ENCODE peak calls at places on chromosome 14, in four cellular contexts. V is CD4-positive, alpha-beta T cell; O is coronary artery; A is stomach. W is an unnamed sample.

GRCh38 chr14:92647499-92648279 is 100.7 kb downstream of the LGMN start:
- DNase-seq in V (no peak), O (no peak), A (no peak), W (no peak)

GRCh38 chr14:39232554-39233415 is 930 bp upstream of the MIA2 start:
- DNase-seq in V (no peak), O (no peak), A (no peak), W (no peak)

GRCh38 chr14:25677111-25677510 is 627.2 kb upstream of the STXBP6 start:
- DNase-seq in V (no peak), O (no peak), A (no peak), W (no peak)

GRCh38 chr14:77883479-77884238 is 83.8 kb downstream of the ADCK1 start:
- DNase-seq in V (no peak), O (no peak), A (no peak), W (no peak)

GRCh38 chr14:79861111-79861510 is 350.2 kb downstream of the DIO2 start:
- DNase-seq in V (no peak), O (no peak), A (no peak), W (no peak)

GRCh38 chr14:59998575-59998974 is 78.6 kb downstream of the LRRC9 start:
- DNase-seq in V (no peak), O (no peak), A (no peak), W (no peak)

GRCh38 chr14:72613196-72613974 is 280.5 kb downstream of the DPF3 start:
- DNase-seq in V (no peak), O (peak; percentile 71), A (peak; percentile 80), W (no peak)

GRCh38 chr14:95533391-95533821 is 1.4 kb upstream of the GLRX5 start:
- DNase-seq in V (no peak), O (peak; percentile 56), A (no peak), W (no peak)

GRCh38 chr14:75493580-75494130 is 28.6 kb upstream of the BATF start:
- DNase-seq in V (no peak), O (no peak), A (no peak), W (no peak)

GRCh38 chr14:68506021-68506644 is 286.7 kb downstream of the ZFP36L1 start:
- DNase-seq in V (no peak), O (no peak), A (peak; percentile 67), W (peak; percentile 79)

GRCh38 chr14:20386276-20386855 is 26.9 kb downstream of the TEP1 start:
- DNase-seq in V (no peak), O (no peak), A (no peak), W (no peak)

GRCh38 chr14:35285168-35285990 is 6.8 kb upstream of the PSMA6 start:
- DNase-seq in V (no peak), O (no peak), A (no peak), W (no peak)

GRCh38 chr14:52351561-52352491 is 37.7 kb downstream of the PTGER2 start:
- DNase-seq in V (no peak), O (no peak), A (no peak), W (no peak)

GRCh38 chr14:65403231-65403630 is 9.3 kb upstream of the FUT8 start:
- DNase-seq in V (no peak), O (no peak), A (no peak), W (no peak)

GRCh38 chr14:91090733-91091132 is 23.1 kb upstream of the DGLUCY start:
- DNase-seq in V (no peak), O (no peak), A (no peak), W (no peak)

GRCh38 chr14:81537193-81537592 is 3.5 kb upstream of the SEL1L start:
- DNase-seq in V (no peak), O (no peak), A (no peak), W (no peak)

GRCh38 chr14:106228541-106229158 is 702.3 kb downstream of the TMEM121 start:
- DNase-seq in V (peak; percentile 52), O (no peak), A (no peak), W (no peak)

GRCh38 chr14:46574236-46574970 is 77.2 kb downstream of the RPL10L start:
- DNase-seq in V (no peak), O (no peak), A (no peak), W (no peak)

GRCh38 chr14:105935384-105935783 is 409.0 kb downstream of the TMEM121 start:
- DNase-seq in V (no peak), O (peak; percentile 62), A (no peak), W (peak; percentile 36)

GRCh38 chr14:61575126-61575525 is 120.2 kb upstream of the HIF1A start:
- DNase-seq in V (no peak), O (no peak), A (no peak), W (no peak)

GRCh38 chr14:58944957-58945356 is 243.5 kb upstream of the DAAM1 start:
- DNase-seq in V (no peak), O (no peak), A (no peak), W (no peak)

GRCh38 chr14:58947156-58947555 is 241.3 kb upstream of the DAAM1 start:
- DNase-seq in V (no peak), O (no peak), A (no peak), W (no peak)

GRCh38 chr14:58950555-58950954 is 237.9 kb upstream of the DAAM1 start:
- DNase-seq in V (no peak), O (no peak), A (no peak), W (no peak)

GRCh38 chr14:58944226-58944769 is 244.2 kb upstream of the DAAM1 start:
- DNase-seq in V (no peak), O (no peak), A (no peak), W (no peak)

GRCh38 chr14:58947816-58948440 is 240.5 kb upstream of the DAAM1 start:
- DNase-seq in V (no peak), O (no peak), A (no peak), W (no peak)
- TF ChIP-seq CTCF in V (no peak), O (no peak), A (no peak), W (no peak)

DNA sequence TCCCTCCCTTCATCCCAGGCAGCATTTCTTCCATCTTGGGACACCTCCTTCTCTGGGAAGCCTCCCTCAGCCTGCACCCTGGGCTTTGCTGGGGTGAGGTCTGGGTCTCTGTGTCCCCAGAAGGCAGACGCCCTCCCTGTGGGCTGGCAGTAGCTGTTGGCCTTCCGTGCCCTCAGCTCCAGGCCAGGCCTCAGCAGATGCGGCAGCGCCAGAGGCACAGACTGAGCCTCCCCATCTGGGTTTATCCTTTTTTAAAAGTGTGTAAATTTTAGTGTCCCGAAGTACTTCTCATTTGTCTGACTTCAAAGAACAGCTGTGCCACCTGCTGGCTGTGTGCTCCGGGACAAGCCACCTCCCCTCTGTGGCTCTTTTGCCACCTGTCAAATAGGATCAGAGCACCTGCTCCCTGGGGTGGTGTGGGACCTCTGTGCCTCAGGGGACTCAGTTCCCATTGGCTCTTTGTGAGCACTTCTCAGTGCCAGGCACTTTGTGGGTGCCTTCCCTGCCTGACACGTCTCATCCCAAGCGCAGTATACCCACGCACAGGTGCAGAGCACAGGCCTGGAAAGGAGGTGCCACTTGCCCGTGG is 11.1 kb downstream of the EXOC3L4 start:
- DNase-seq in V (no peak), O (no peak), A (no peak), W (no peak)
- TF ChIP-seq CTCF in V (no peak), O (no peak), A (no peak), W (no peak)

GRCh38 chr14:103334644-103335603 is 887 bp downstream of the EIF5 start:
- DNase-seq in V (peak; percentile 71), O (peak; percentile 83), A (peak; percentile 76), W (peak; percentile 83)

GRCh38 chr14:103330536-103330935 is 3.5 kb upstream of the EIF5 start:
- DNase-seq in V (no peak), O (no peak), A (no peak), W (no peak)

GRCh38 chr14:103329421-103330347 is 4.4 kb upstream of the EIF5 start:
- DNase-seq in V (no peak), O (peak; percentile 47), A (peak; percentile 55), W (no peak)

GRCh38 chr14:103333754-103334643 is at the start of gene EIF5:
- DNase-seq in V (peak; percentile 99), O (peak; percentile 99), A (peak; percentile 99), W (peak; percentile 100)

DNA sequence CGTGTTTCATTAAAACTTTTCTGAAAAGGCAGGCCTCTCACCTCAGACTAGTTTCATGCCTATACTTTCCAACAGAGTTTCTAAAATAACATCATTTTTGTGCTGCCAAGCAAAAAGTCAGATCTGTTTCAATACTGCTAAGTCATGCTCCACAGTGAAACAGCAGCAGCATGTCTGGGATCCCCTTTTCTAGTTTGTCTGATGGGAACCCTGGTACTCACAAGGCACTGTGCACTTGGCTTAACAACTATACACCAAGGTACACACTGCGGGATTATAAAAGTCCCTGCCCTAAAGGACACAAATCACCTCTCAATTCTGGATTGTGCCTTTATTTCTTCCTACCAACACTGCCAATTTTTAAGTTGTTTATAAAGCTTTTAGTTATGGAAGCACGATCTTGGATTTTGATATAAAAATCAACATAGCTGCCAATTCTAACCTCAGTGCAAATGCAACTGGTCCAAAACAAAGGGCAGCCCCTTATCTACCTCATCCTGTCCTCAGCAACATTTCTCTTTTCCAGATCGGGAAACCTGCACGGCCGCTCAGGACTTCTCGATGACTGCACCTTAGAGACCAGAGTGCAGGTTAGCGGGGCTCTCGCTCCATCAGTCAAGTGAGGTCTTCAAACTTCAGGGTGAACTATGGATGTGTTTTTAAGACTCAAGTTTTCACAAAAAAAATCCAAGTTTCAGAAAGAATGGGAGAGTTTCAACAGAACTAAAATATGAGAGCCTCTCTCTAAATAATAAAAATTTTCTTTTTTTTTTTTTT is 1.7 kb upstream of the EIF5 start:
- DNase-seq in V (no peak), O (no peak), A (no peak), W (no peak)
- TF ChIP-seq CTCF in V (no peak), O (no peak), A (no peak), W (no peak)

GRCh38 chr14:56027421-56027820 is 90.8 kb upstream of the PELI2 start:
- DNase-seq in V (no peak), O (no peak), A (no peak), W (no peak)
- TF ChIP-seq CTCF in V (no peak), O (no peak), A (no peak), W (no peak)

W was measured in sigmoid colon.